ENCODE peak calls at places on chromosomes 7 and 10, in eight cellular contexts. Y, F, J, W, C, S, L and Z are unnamed samples.

GRCh38 chr10:13371879-13372470 is 23.9 kb upstream of the SEPHS1 start:
- DNase-seq in Y (peak), F (peak), J (peak), W (peak), C (peak), S (peak), L (peak), Z (no peak)

GRCh38 chr10:69636626-69637550 is 6.8 kb downstream of the FAM241B start:
- DNase-seq in Y (peak), F (peak), J (no peak), W (no peak), C (no peak), S (no peak), L (no peak), Z (no peak)

GRCh38 chr10:63527401-63527800 is 6.2 kb downstream of the REEP3 start:
- DNase-seq in Y (no peak), F (no peak), J (no peak), W (no peak), C (no peak), S (no peak), L (no peak), Z (no peak)

GRCh38 chr10:65358565-65358964 is 1567.3 kb upstream of the LRRTM3 start:
- DNase-seq in Y (no peak), F (no peak), J (no peak), W (no peak), C (no peak), S (no peak), L (no peak), Z (no peak)

GRCh38 chr10:117631276-117632151 is 89.0 kb downstream of the EMX2 start:
- DNase-seq in Y (peak), F (no peak), J (no peak), W (no peak), C (no peak), S (peak), L (peak), Z (no peak)

GRCh38 chr10:129637841-129638240 is 170.8 kb downstream of the MGMT start:
- DNase-seq in Y (no peak), F (no peak), J (no peak), W (no peak), C (no peak), S (no peak), L (no peak), Z (no peak)

GRCh38 chr7:130290745-130291144 is 2.2 kb upstream of the CPA4 start:
- DNase-seq in Y (peak), F (no peak), J (no peak), W (no peak), C (peak), S (no peak), L (no peak), Z (no peak)

GRCh38 chr7:24741691-24742639 is 15.3 kb downstream of the GSDME start:
- DNase-seq in Y (peak), F (no peak), J (peak), W (no peak), C (peak), S (peak), L (peak), Z (no peak)

GRCh38 chr10:77163670-77164348 is 473.8 kb downstream of the KCNMA1 start:
- DNase-seq in Y (peak), F (peak), J (no peak), W (no peak), C (peak), S (no peak), L (peak), Z (no peak)

GRCh38 chr7:95811846-95812445 is 39.6 kb downstream of the DYNC1I1 start:
- DNase-seq in Y (no peak), F (no peak), J (no peak), W (no peak), C (no peak), S (no peak), L (no peak), Z (no peak)

GRCh38 chr10:103632247-103632642 is 138.7 kb downstream of the NEURL1 start:
- DNase-seq in Y (no peak), F (no peak), J (no peak), W (no peak), C (no peak), S (peak), L (no peak), Z (no peak)

GRCh38 chr7:54802114-54802513 is 43.1 kb upstream of the SEC61G start:
- DNase-seq in Y (no peak), F (no peak), J (no peak), W (no peak), C (no peak), S (no peak), L (no peak), Z (no peak)

GRCh38 chr7:132403465-132404110 is 172.7 kb downstream of the PLXNA4 start:
- DNase-seq in Y (no peak), F (no peak), J (no peak), W (no peak), C (no peak), S (no peak), L (no peak), Z (no peak)

GRCh38 chr10:108360187-108360586 is 1195.7 kb upstream of the SORCS1 start:
- DNase-seq in Y (no peak), F (no peak), J (no peak), W (no peak), C (peak), S (no peak), L (no peak), Z (no peak)

GRCh38 chr10:75137533-75138438 is 26.3 kb downstream of the SAMD8 start:
- DNase-seq in Y (no peak), F (no peak), J (no peak), W (no peak), C (peak), S (no peak), L (no peak), Z (no peak)

GRCh38 chr7:33807779-33808482 is 97.4 kb upstream of the BMPER start:
- DNase-seq in Y (no peak), F (no peak), J (peak), W (no peak), C (peak), S (no peak), L (no peak), Z (peak)

GRCh38 chr10:27815261-27815660 is 69.6 kb upstream of the MKX start:
- DNase-seq in Y (no peak), F (no peak), J (no peak), W (no peak), C (no peak), S (no peak), L (no peak), Z (no peak)

GRCh38 chr10:119831656-119832055 is 41.0 kb downstream of the MCMBP start:
- DNase-seq in Y (no peak), F (no peak), J (no peak), W (no peak), C (no peak), S (no peak), L (no peak), Z (no peak)

GRCh38 chr10:119832956-119833355 is 39.7 kb downstream of the MCMBP start:
- DNase-seq in Y (no peak), F (no peak), J (no peak), W (no peak), C (no peak), S (no peak), L (no peak), Z (no peak)

GRCh38 chr10:119826777-119827176 is 45.9 kb downstream of the MCMBP start:
- DNase-seq in Y (no peak), F (no peak), J (no peak), W (no peak), C (no peak), S (no peak), L (no peak), Z (no peak)

GRCh38 chr10:119827430-119827829 is 45.2 kb downstream of the MCMBP start:
- DNase-seq in Y (no peak), F (no peak), J (no peak), W (no peak), C (no peak), S (no peak), L (no peak), Z (no peak)

GRCh38 chr10:119829429-119829828 is 43.2 kb downstream of the MCMBP start:
- DNase-seq in Y (no peak), F (no peak), J (no peak), W (no peak), C (no peak), S (no peak), L (no peak), Z (no peak)
- TF ChIP-seq POLR2A in Y (no peak), F (no peak), J (no peak), W (no peak), C (no peak), S (no peak), L (no peak), Z (no peak)

GRCh38 chr7:73342645-73343044 is 14.7 kb downstream of the FKBP6 start:
- DNase-seq in Y (no peak), F (no peak), J (no peak), W (no peak), C (peak), S (no peak), L (no peak), Z (no peak)

GRCh38 chr7:73345538-73345937 is 17.6 kb downstream of the FKBP6 start:
- DNase-seq in Y (no peak), F (no peak), J (no peak), W (no peak), C (no peak), S (no peak), L (no peak), Z (no peak)

GRCh38 chr7:73340514-73340913 is 12.6 kb downstream of the FKBP6 start:
- DNase-seq in Y (no peak), F (no peak), J (no peak), W (no peak), C (no peak), S (no peak), L (no peak), Z (no peak)

GRCh38 chr7:73341877-73342276 is 13.9 kb downstream of the FKBP6 start:
- DNase-seq in Y (no peak), F (no peak), J (no peak), W (no peak), C (peak), S (no peak), L (no peak), Z (no peak)

DNA sequence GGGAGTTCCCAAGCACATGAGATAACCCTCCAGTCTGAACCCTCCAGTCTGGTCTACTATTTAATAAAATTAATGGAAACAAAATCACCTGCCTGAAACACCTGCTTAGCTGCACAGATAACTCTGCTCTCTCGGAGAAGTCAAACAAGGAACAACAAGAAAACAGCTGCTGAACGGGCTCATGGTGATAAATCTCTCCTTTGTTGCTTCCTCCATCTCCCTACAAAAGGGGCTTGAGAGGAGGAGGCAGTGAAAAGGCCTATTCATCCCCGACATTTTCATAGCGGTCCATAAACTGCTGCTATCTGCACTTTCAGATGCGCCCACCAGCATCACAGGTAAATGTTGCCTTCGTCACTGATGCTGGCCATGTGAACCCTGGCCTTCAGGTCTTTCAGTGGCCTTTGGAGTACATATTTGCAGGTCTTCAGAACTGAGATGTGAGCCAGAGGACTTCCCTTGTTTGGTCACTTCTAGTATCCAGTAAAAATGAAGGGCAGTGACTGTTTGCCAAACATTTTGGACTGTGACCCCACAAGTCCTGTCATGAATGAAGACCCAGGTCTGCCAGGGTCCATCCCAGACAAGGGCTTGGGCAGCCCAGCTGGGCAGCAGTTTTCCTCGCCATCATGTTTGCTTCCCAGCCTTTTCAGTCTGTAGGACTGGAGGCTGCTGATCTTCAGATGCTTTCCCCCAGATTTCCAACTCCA is 15.9 kb downstream of the FKBP6 start:
- DNase-seq in Y (no peak), F (no peak), J (no peak), W (no peak), C (no peak), S (no peak), L (no peak), Z (no peak)
- TF ChIP-seq POLR2A in Y (no peak), F (no peak), J (no peak), W (no peak), C (no peak), S (no peak), L (no peak), Z (no peak)

DNA sequence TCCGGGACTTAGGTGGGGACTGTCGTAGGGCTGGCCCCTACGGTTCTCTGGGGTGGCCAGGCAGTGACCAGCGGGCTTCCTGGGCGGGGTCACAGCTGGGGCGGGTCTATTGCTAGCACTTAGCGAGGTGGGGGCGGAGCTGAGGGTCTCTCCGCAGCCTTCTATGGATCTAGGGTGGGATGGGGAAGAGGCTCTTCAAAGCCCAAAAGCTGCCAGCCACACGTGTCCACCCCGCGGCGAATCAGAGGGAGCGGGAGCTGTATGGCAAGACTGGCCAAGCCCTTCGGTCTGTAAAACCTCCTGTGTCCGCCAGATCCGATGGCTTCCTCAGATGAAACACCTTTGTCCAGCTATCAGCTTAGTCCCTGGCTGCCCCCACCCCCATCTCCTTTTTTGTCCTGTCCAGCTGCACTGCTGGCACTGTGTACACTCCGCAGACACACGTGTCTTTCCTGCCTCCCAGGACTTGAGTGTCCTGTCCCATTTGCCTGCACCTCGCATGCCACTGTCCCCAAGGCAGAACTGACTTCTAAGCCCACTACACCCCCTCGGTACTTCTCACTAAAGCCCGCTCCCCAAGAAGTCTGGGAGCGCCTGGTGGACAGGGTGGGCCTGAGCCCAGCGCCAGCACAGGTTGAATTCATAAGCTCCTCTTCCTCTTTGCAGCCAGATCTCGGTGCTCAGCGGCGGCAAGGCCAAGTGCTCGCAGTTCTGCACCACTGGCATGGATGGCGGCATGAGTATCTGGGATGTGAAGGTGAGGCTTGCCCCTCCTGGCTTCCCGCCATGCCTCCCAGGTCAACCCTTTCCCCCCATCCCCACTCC is 14.8 kb downstream of the PDAP1 start:
- DNase-seq in Y (peak), F (no peak), J (no peak), W (no peak), C (no peak), S (peak), L (no peak), Z (no peak)
- TF ChIP-seq POLR2A in Y (no peak), F (no peak), J (no peak), W (no peak), C (no peak), S (no peak), L (no peak), Z (no peak)

GRCh38 chr10:78267598-78267997 is 233.9 kb downstream of the RPS24 start:
- DNase-seq in Y (no peak), F (no peak), J (no peak), W (no peak), C (peak), S (no peak), L (no peak), Z (no peak)
- TF ChIP-seq POLR2A in Y (no peak), F (no peak), J (no peak), W (no peak), C (no peak), S (no peak), L (no peak), Z (no peak)

GRCh38 chr7:83105948-83106347 is 56.7 kb downstream of the PCLO start:
- DNase-seq in Y (no peak), F (no peak), J (no peak), W (no peak), C (no peak), S (no peak), L (no peak), Z (no peak)

GRCh38 chr7:83111391-83111790 is 51.3 kb downstream of the PCLO start:
- DNase-seq in Y (no peak), F (no peak), J (no peak), W (no peak), C (no peak), S (no peak), L (no peak), Z (no peak)

GRCh38 chr7:83105063-83105462 is 57.6 kb downstream of the PCLO start:
- DNase-seq in Y (no peak), F (no peak), J (no peak), W (no peak), C (no peak), S (no peak), L (no peak), Z (no peak)

GRCh38 chr7:83109352-83109751 is 53.3 kb downstream of the PCLO start:
- DNase-seq in Y (no peak), F (no peak), J (no peak), W (no peak), C (no peak), S (no peak), L (no peak), Z (no peak)
- TF ChIP-seq POLR2A in Y (no peak), F (no peak), J (no peak), W (no peak), C (no peak), S (no peak), L (no peak), Z (no peak)

GRCh38 chr10:124342821-124343170 is 75.9 kb downstream of the OAT start:
- DNase-seq in Y (peak), F (no peak), J (no peak), W (no peak), C (no peak), S (no peak), L (no peak), Z (no peak)

GRCh38 chr10:124341768-124342135 is 77.0 kb downstream of the OAT start:
- DNase-seq in Y (no peak), F (no peak), J (no peak), W (no peak), C (no peak), S (no peak), L (no peak), Z (no peak)

GRCh38 chr10:124342136-124342820 is 76.4 kb downstream of the OAT start:
- DNase-seq in Y (peak), F (no peak), J (no peak), W (no peak), C (no peak), S (no peak), L (no peak), Z (no peak)

GRCh38 chr10:124344266-124344590 is 74.5 kb downstream of the OAT start:
- DNase-seq in Y (peak), F (no peak), J (no peak), W (no peak), C (no peak), S (no peak), L (no peak), Z (no peak)

GRCh38 chr10:124343351-124344265 is 75.1 kb downstream of the OAT start:
- DNase-seq in Y (peak), F (no peak), J (no peak), W (no peak), C (no peak), S (no peak), L (no peak), Z (no peak)
- TF ChIP-seq POLR2A in Y (no peak), F (no peak), J (no peak), W (no peak), C (no peak), S (no peak), L (no peak), Z (no peak)

DNA sequence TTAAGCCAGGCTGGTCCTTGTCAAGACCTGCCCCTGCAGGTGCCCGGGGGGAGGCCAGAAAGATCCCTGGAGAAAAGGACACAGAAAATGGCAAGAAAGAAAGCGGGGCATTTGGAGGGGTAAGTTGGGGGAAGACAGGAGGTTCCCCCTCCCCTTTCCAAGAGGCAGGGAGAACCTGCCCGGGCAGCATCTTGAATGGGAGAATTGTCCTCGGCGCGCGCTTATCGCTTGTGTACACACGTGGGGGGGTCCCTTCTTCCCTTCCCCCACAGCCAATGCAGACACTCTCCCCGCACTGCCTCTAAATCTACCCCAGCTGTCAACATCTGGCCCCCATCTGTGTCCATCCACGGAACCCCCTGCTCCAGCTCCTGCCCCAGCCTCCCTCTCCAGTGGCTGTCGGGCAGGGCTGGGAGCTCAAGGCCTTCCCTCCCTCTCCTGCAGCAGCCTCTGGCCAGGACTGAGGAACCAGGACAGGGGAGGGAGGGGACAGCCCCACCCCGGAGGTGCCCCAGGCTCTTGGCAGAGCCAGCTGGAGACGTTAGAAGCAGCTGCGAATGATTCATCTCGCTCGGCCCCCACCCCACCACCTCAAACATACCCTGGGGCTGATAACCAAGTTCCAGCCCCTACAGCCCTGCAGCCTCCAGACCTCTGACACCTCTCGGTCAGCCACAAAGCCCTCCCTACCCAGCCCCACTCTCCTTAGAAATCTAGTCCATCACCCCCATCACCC is 25.3 kb downstream of the EPHB4 start:
- DNase-seq in Y (peak), F (no peak), J (no peak), W (no peak), C (peak), S (peak), L (no peak), Z (no peak)
- TF ChIP-seq POLR2A in Y (no peak), F (no peak), J (no peak), W (no peak), C (no peak), S (no peak), L (no peak), Z (no peak)

DNA sequence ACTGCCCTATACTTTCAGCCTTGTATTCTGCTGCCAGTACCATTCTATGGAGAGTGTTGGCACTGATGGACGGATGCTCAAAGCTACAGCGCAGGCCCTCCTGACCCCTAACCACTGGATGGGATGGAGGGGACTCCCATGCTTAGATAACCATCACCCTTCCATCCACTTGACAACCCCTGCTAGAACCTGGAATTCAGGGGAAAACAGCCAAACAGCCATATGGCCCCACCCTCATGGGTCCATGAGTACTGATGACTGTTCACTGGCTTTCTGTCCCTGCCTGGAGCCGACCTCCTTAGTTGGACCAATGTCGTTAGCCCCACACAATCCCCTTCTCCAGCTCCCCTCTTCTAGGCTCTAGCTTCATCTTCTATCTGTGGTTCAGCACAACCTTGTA is 16.2 kb downstream of the DUSP5 start:
- DNase-seq in Y (no peak), F (no peak), J (no peak), W (no peak), C (no peak), S (no peak), L (no peak), Z (no peak)
- TF ChIP-seq POLR2A in Y (no peak), F (no peak), J (no peak), W (no peak), C (peak), S (no peak), L (no peak), Z (no peak)